ENCODE peak calls at places on chromosome 6, in four cellular contexts. One of them, this sample, is unnamed.

GRCh38 chr6:87731818-87732661 is 30.0 kb upstream of the AKIRIN2 start:
- DNase-seq in HepG2: peak
- DNase-seq in SK-N-SH: no peak
- DNase-seq in K562: no peak
- DNase-seq in this sample: no peak

GRCh38 chr6:1175877-1176276 is 136.0 kb upstream of the FOXQ1 start:
- DNase-seq in HepG2: no peak
- DNase-seq in SK-N-SH: no peak
- DNase-seq in K562: no peak
- DNase-seq in this sample: no peak

GRCh38 chr6:90156861-90157260 is 139.8 kb downstream of the BACH2 start:
- DNase-seq in K562: no peak
- DNase-seq in HepG2: no peak
- DNase-seq in SK-N-SH: no peak
- DNase-seq in this sample: no peak

GRCh38 chr6:149913085-149913484 is 9.8 kb downstream of the RAET1G start:
- DNase-seq in K562: no peak
- DNase-seq in SK-N-SH: no peak
- DNase-seq in HepG2: no peak
- DNase-seq in this sample: no peak

GRCh38 chr6:41199427-41200246 is 1.3 kb downstream of the TREML2 start:
- DNase-seq in HepG2: no peak
- DNase-seq in K562: no peak
- DNase-seq in SK-N-SH: no peak
- DNase-seq in this sample: no peak

GRCh38 chr6:113879186-113880096 is 22.3 kb downstream of the MARCKS start:
- DNase-seq in HepG2: peak
- DNase-seq in SK-N-SH: peak
- DNase-seq in K562: peak
- DNase-seq in this sample: peak

GRCh38 chr6:136084403-136084802 is 165.7 kb downstream of the MTFR2 start:
- DNase-seq in SK-N-SH: no peak
- DNase-seq in HepG2: no peak
- DNase-seq in K562: no peak
- DNase-seq in this sample: no peak

GRCh38 chr6:107674995-107675738 is 148.9 kb downstream of the SCML4 start:
- DNase-seq in HepG2: peak
- DNase-seq in SK-N-SH: peak
- DNase-seq in K562: peak
- DNase-seq in this sample: peak

GRCh38 chr6:90222724-90223198 is 73.9 kb downstream of the BACH2 start:
- DNase-seq in HepG2: peak
- DNase-seq in SK-N-SH: no peak
- DNase-seq in K562: no peak
- DNase-seq in this sample: no peak

GRCh38 chr6:24257282-24257681 is 100.6 kb downstream of the DCDC2 start:
- DNase-seq in HepG2: peak
- DNase-seq in SK-N-SH: no peak
- DNase-seq in K562: no peak
- DNase-seq in this sample: no peak

GRCh38 chr6:143901885-143902708 is 37.8 kb downstream of the ZC2HC1B start:
- DNase-seq in HepG2: no peak
- DNase-seq in K562: no peak
- DNase-seq in SK-N-SH: no peak
- DNase-seq in this sample: no peak

GRCh38 chr6:79544299-79544927 is 7.2 kb upstream of the LCA5 start:
- DNase-seq in K562: no peak
- DNase-seq in SK-N-SH: no peak
- DNase-seq in HepG2: no peak
- DNase-seq in this sample: no peak

GRCh38 chr6:109076421-109076820 is 18.2 kb downstream of the SESN1 start:
- DNase-seq in HepG2: no peak
- DNase-seq in K562: no peak
- DNase-seq in SK-N-SH: no peak
- DNase-seq in this sample: no peak

GRCh38 chr6:158026054-158026900 is 44.6 kb downstream of the SYNJ2 start:
- DNase-seq in SK-N-SH: peak
- DNase-seq in K562: peak
- DNase-seq in HepG2: peak
- DNase-seq in this sample: peak

GRCh38 chr6:24936641-24937317 is 1.0 kb upstream of the RIPOR2 start:
- DNase-seq in K562: no peak
- DNase-seq in SK-N-SH: no peak
- DNase-seq in HepG2: no peak
- DNase-seq in this sample: no peak

GRCh38 chr6:164122109-164122508 is 707.6 kb downstream of the QKI start:
- DNase-seq in K562: no peak
- DNase-seq in HepG2: no peak
- DNase-seq in SK-N-SH: no peak
- DNase-seq in this sample: no peak

GRCh38 chr6:117338567-117338966 is 73.2 kb downstream of the VGLL2 start:
- DNase-seq in K562: no peak
- DNase-seq in SK-N-SH: no peak
- DNase-seq in HepG2: no peak
- DNase-seq in this sample: no peak

GRCh38 chr6:24581084-24581669 is 64.8 kb downstream of the KIAA0319 start:
- DNase-seq in HepG2: peak
- DNase-seq in SK-N-SH: peak
- DNase-seq in K562: peak
- DNase-seq in this sample: peak

GRCh38 chr6:166955121-166955864 is 1.1 kb downstream of the RNASET2 start:
- DNase-seq in SK-N-SH: peak
- DNase-seq in K562: no peak
- DNase-seq in HepG2: no peak
- DNase-seq in this sample: no peak

GRCh38 chr6:35727206-35727934 is 9.5 kb upstream of the ARMC12 start:
- DNase-seq in HepG2: peak
- DNase-seq in K562: peak
- DNase-seq in SK-N-SH: peak
- DNase-seq in this sample: peak

DNA sequence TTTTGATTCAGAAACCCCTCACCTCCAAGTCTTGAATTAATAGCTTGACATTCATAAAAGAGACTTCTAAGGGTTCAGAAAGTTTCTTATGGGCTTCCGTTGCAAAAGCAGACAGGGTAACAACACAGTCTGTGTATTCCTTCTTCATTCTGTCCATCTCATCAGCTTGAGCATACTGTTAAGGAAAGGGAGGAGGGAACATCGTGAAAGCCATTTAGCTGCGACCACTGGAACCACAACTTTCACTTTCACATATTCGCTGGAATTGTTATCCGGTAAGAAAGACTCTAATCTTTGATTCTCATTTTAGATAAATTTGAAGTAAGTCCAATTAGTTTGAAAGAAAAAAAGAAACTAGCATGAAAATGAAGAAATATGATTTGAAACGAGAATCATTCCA is 174.4 kb downstream of the SYNE1 start:
- DNase-seq in SK-N-SH: no peak
- DNase-seq in HepG2: no peak
- DNase-seq in K562: no peak
- DNase-seq in this sample: no peak
- TF ChIP-seq FOXJ3 in SK-N-SH: no peak
- TF ChIP-seq FOXJ3 in HepG2: no peak
- TF ChIP-seq FOXJ3 in K562: no peak
- TF ChIP-seq FOXJ3 in this sample: no peak

DNA sequence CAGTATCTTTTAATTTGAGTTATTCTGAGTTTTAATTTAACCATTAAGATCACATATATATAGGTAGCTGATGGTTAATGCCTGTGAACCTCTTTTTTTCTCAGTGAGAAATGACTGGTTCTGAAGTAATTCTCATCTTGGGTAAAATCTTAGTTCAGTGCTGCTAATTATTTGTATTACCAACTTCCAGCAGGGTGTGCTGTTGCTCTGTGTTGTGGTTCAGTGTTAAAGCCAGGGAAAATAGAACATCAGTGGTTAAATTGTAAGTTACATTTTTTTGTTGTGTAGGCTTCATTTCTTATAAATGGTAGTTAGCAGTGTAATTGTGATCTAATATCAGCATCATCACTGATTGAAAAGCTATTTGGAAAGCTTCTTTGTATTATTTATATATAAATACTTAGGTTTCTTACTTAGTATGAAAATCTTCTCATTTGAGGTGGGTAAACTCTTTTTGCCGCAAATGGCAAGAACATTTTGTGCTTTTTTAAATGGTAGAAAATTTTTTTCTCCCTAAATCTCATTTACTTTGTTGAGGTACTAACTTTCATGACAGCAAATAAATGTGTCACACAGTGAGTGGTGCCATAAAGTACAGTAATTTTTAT is 43.7 kb downstream of the CDC5L start:
- DNase-seq in HepG2: peak
- DNase-seq in K562: peak
- DNase-seq in SK-N-SH: peak
- DNase-seq in this sample: peak
- TF ChIP-seq FOXJ3 in HepG2: no peak
- TF ChIP-seq FOXJ3 in K562: no peak
- TF ChIP-seq FOXJ3 in SK-N-SH: no peak
- TF ChIP-seq FOXJ3 in this sample: no peak

DNA sequence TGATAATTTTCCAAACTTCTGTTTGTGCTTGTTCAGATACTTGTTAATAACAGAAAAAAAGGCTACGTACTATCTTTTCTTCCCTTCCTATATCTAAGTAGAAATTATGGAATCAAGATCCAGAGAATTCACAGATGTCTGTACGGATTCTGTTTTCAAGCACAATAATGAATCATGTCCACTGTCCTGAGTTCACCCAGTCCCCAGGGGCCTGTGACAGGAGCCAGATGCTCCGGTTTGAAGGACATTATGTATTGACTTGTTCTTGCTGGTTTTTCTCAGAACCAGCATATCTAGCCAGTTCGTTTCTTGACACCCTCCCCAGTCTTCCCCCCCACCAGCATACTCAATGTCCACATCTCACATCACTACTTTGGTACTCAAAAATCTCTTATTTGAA is 78.2 kb downstream of the NCOA7 start:
- DNase-seq in SK-N-SH: peak
- DNase-seq in HepG2: no peak
- DNase-seq in K562: no peak
- DNase-seq in this sample: no peak
- TF ChIP-seq FOXJ3 in SK-N-SH: peak
- TF ChIP-seq FOXJ3 in HepG2: no peak
- TF ChIP-seq FOXJ3 in K562: no peak
- TF ChIP-seq FOXJ3 in this sample: no peak

GRCh38 chr6:151291145-151292055 is 51.6 kb downstream of the AKAP12 start:
- DNase-seq in K562: no peak
- DNase-seq in SK-N-SH: peak
- DNase-seq in HepG2: no peak
- DNase-seq in this sample: peak
- TF ChIP-seq FOXJ3 in K562: no peak
- TF ChIP-seq FOXJ3 in SK-N-SH: no peak
- TF ChIP-seq FOXJ3 in HepG2: no peak
- TF ChIP-seq FOXJ3 in this sample: no peak

GRCh38 chr6:160386869-160387518 is 38.8 kb downstream of the SLC22A3 start:
- DNase-seq in SK-N-SH: no peak
- DNase-seq in HepG2: no peak
- DNase-seq in K562: no peak
- DNase-seq in this sample: no peak
- TF ChIP-seq FOXJ3 in SK-N-SH: no peak
- TF ChIP-seq FOXJ3 in HepG2: no peak
- TF ChIP-seq FOXJ3 in K562: no peak
- TF ChIP-seq FOXJ3 in this sample: no peak